ENCODE peak calls at places on chromosome 17, in six cellular contexts. Y is mesothelial cell of epicardium, D is epithelial cell of esophagus, G is AG04450, F is breast epithelium, W is GM20000. L is an unnamed sample.
A peak's percentile ranks its signal among the peaks of the same experiment; 100 is the strongest.

GRCh38 chr17:10105513-10106001 is 92.8 kb downstream of the GAS7 start:
- DNase-seq in W (no peak), D (no peak), F (peak; percentile 55), Y (peak; percentile 60), G (no peak), L (no peak)

GRCh38 chr17:64938925-64939474 is 19.7 kb upstream of the LRRC37A3 start:
- DNase-seq in Y (no peak), G (no peak), D (peak; percentile 41), F (no peak), W (peak; percentile 67), L (peak; percentile 83)

GRCh38 chr17:77735051-77735340 is 223.5 kb upstream of the TNRC6C start:
- DNase-seq in G (no peak), D (no peak), F (no peak), W (no peak), Y (no peak), L (peak; percentile 83)

GRCh38 chr17:2683912-2684311 is 27.7 kb downstream of the CLUH start:
- DNase-seq in Y (no peak), D (no peak), F (no peak), W (no peak), G (peak; percentile 34), L (peak; percentile 34)

GRCh38 chr17:29140631-29141483 is 39.3 kb downstream of the MYO18A start:
- DNase-seq in Y (no peak), F (no peak), G (no peak), W (peak; percentile 49), D (no peak), L (no peak)

GRCh38 chr17:74738051-74738996 is 1.3 kb downstream of the RAB37 start:
- DNase-seq in D (no peak), G (no peak), F (no peak), W (peak; percentile 88), Y (no peak), L (no peak)

GRCh38 chr17:43868236-43868994 is 21.4 kb downstream of the CD300LG start:
- DNase-seq in W (no peak), G (no peak), F (no peak), D (no peak), Y (no peak), L (no peak)

GRCh38 chr17:64074704-64075484 is 54.5 kb upstream of the ICAM2 start:
- DNase-seq in Y (no peak), G (no peak), F (no peak), D (peak; percentile 94), W (no peak), L (no peak)

GRCh38 chr17:9151091-9151490 is 129.8 kb downstream of the NTN1 start:
- DNase-seq in G (no peak), W (no peak), F (no peak), Y (no peak), D (no peak), L (no peak)

GRCh38 chr17:149231-149630 is 11.9 kb downstream of the SCGB1C2 start:
- DNase-seq in F (no peak), Y (peak; percentile 14), D (no peak), W (no peak), G (no peak), L (peak; percentile 46)

GRCh38 chr17:44354582-44355309 is 8.9 kb downstream of the FAM171A2 start:
- DNase-seq in Y (peak; percentile 80), W (peak; percentile 93), D (no peak), F (no peak), G (no peak), L (no peak)

GRCh38 chr17:75615301-75615700 is 17.9 kb upstream of the SMIM5 start:
- DNase-seq in F (no peak), Y (no peak), D (no peak), W (no peak), G (no peak), L (no peak)

GRCh38 chr17:30942311-30943079 is 20.8 kb downstream of the ADAP2 start:
- DNase-seq in G (no peak), F (no peak), Y (no peak), W (no peak), D (no peak), L (no peak)

GRCh38 chr17:22694362-22695227 is 1002.3 kb downstream of the KCNJ18 start:
- DNase-seq in Y (no peak), G (no peak), W (no peak), F (no peak), D (no peak), L (peak; percentile 83)

GRCh38 chr17:6558932-6559752 is 2.8 kb upstream of the PITPNM3 start:
- DNase-seq in G (no peak), D (no peak), W (no peak), F (no peak), Y (no peak), L (no peak)
- TF ChIP-seq CTCF in G (no peak), D (no peak), W (no peak), F (no peak), Y (no peak), L (no peak)

GRCh38 chr17:69590690-69591089 is 176.2 kb downstream of the MAP2K6 start:
- DNase-seq in W (no peak), D (no peak), Y (no peak), G (no peak), F (no peak), L (no peak)
- TF ChIP-seq CTCF in W (no peak), D (no peak), Y (no peak), G (no peak), F (no peak), L (no peak)

DNA sequence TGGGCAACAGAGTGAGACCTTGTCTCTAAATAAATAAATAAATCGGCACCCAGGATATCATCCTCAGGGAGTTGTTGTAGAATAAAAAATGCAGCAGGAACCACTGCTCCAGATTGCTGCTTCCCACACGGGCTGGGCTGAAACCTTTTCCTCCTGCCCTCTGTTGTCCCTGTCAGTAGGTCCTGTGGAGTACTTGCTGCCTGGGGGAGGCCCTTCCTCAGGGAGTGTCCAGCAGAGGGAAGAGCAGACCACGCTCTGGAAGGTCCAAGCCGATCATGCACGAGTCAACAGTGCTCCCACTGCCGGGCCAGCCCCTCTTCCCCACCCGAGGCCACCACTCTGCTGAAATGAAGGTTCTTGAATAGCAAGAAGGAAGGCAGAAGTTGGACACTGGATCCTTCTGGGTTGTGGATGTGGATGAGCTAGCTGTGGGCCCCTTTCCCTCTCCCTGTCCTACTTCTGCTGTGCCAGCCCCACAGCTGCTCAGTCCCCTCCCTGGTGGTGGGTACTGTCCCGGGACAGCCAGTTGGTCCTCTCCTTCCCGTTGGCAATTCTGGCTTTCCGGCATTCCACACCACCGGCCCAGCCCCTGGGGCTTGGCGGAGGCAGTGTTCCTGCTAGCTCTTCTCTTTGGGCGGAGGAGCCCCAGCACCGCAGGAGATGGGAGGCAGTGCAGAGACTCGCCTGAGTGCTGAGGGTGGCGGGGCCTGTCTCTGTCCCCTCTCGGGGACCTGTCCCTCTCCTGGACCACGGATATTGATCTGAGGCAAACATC is 10.8 kb downstream of the CDK5R1 start:
- DNase-seq in Y (no peak), D (peak; percentile 52), F (no peak), G (no peak), W (no peak), L (no peak)
- TF ChIP-seq CTCF in Y (no peak), D (peak; percentile 22), F (no peak), G (no peak), W (no peak), L (no peak)

GRCh38 chr17:81492706-81493105 is 19.9 kb downstream of the ACTG1 start:
- DNase-seq in G (no peak), Y (no peak), W (no peak), F (no peak), D (no peak), L (no peak)
- TF ChIP-seq CTCF in G (no peak), Y (no peak), W (no peak), F (no peak), D (no peak), L (no peak)

DNA sequence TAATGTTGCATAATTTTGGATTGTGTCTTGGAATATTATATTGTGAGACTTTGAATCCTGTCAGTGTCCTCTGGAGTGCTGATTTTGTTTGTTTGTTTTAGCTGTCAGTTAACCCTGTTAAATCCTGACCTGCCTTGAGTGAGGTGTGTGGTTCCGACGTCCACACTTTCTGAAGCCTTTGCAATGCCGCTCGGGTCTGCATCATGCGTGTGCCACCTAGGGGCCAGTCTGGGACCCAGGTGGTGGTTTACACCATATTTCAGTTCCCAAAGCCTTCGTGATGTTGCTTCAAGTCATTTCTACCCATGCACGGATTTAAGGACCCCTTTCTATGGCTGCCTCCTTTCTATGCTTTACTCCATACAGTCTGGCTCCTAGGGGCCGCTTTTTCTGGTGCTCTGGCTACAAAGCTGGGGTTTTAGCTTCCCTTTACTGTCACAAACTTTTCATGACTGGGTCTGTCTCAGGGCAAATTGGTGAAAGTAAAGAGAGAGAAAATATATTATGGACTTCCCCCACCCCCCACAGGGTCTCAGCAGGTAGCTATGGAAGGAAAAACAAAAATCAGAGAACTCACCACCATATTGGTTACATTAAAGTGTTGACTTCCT is 11.4 kb upstream of the OR4D1 start:
- DNase-seq in Y (no peak), D (peak; percentile 37), G (no peak), W (no peak), F (no peak), L (no peak)
- TF ChIP-seq CTCF in Y (no peak), D (peak; percentile 56), G (peak; percentile 38), W (peak; percentile 1), F (no peak), L (peak; percentile 38)

DNA sequence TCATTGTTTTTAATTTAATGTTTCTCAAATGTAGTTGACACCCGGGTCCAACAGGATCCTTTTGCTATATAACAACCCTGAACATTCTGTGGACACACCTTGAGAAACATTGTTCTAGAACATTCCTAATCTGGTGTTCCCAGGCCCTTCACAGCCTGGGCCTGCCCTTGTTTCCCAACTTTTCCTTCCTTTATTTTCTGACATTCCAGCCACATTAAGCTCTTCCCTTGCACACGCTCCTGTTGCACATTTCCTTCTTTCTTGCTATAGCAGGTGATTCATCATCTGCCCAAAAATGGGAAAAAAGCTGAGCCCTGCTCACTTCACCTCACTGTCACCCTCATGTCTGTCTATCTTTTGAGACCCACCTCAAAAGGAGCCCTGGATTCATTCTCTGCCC is 67.9 kb upstream of the MARCHF10 start:
- DNase-seq in G (no peak), D (peak; percentile 90), F (no peak), W (no peak), Y (no peak), L (no peak)
- TF ChIP-seq CTCF in G (no peak), D (no peak), F (no peak), W (no peak), Y (no peak), L (no peak)